ENCODE peak calls at places on chromosomes 12 and 14, in six cellular contexts. H is aorta, W is fibroblast of pulmonary artery, K is choroid plexus epithelial cell, Z is pancreas, G is hepatocyte. C is an unnamed sample.

GRCh38 chr12:12896261-12896660 is 4.9 kb downstream of the GPRC5A start:
- DNase-seq in H (no peak), W (peak; percentile 71), K (peak; percentile 58), Z (no peak), G (no peak), C (no peak)

GRCh38 chr12:105355752-105356151 is 25.3 kb downstream of the C12orf75 start:
- DNase-seq in H (no peak), W (peak; percentile 71), K (peak; percentile 70), Z (no peak), G (no peak), C (no peak)

GRCh38 chr12:121590476-121591143 is 9.8 kb upstream of the KDM2B start:
- DNase-seq in H (no peak), W (peak; percentile 24), K (peak; percentile 38), Z (no peak), G (no peak), C (peak; percentile 62)

GRCh38 chr12:50271724-50272247 is 11.5 kb downstream of the LIMA1 start:
- DNase-seq in H (no peak), W (peak; percentile 65), K (peak; percentile 84), Z (no peak), G (no peak), C (no peak)

GRCh38 chr14:103523583-103523969 is 946 bp upstream of the CKB start:
- DNase-seq in H (no peak), W (no peak), K (no peak), Z (no peak), G (no peak), C (peak; percentile 78)

GRCh38 chr12:126507231-126507630 is 1442.0 kb downstream of the AACS start:
- DNase-seq in H (no peak), W (no peak), K (no peak), Z (no peak), G (no peak), C (no peak)

GRCh38 chr12:51360315-51360714 is 13.8 kb upstream of the CELA1 start:
- DNase-seq in H (no peak), W (no peak), K (no peak), Z (no peak), G (no peak), C (no peak)

GRCh38 chr14:87076146-87076545 is 916.8 kb downstream of the GALC start:
- DNase-seq in H (no peak), W (no peak), K (no peak), Z (no peak), G (no peak), C (no peak)

GRCh38 chr14:51652168-51653095 is 722 bp downstream of the FRMD6 start:
- DNase-seq in H (peak; percentile 60), W (no peak), K (no peak), Z (peak; percentile 42), G (no peak), C (peak; percentile 78)

GRCh38 chr12:124655317-124656213 is 88.2 kb upstream of the NCOR2 start:
- DNase-seq in H (peak; percentile 90), W (peak; percentile 99), K (peak; percentile 99), Z (peak; percentile 33), G (peak; percentile 48), C (peak; percentile 89)

GRCh38 chr14:104368751-104369100 is 210.8 kb upstream of the C14orf180 start:
- DNase-seq in H (peak; percentile 20), W (no peak), K (no peak), Z (no peak), G (no peak), C (no peak)

GRCh38 chr12:57622293-57623245 is 10.4 kb downstream of the B4GALNT1 start:
- DNase-seq in H (no peak), W (no peak), K (no peak), Z (no peak), G (no peak), C (peak; percentile 13)

GRCh38 chr12:14883663-14884062 is 2.0 kb downstream of the MGP start:
- DNase-seq in H (no peak), W (no peak), K (no peak), Z (no peak), G (no peak), C (no peak)

GRCh38 chr14:68819260-68819691 is 26.4 kb upstream of the ZFP36L1 start:
- DNase-seq in H (no peak), W (peak; percentile 53), K (peak; percentile 60), Z (no peak), G (peak; percentile 85), C (peak; percentile 84)

GRCh38 chr12:110253176-110253575 is 27.9 kb upstream of the ATP2A2 start:
- DNase-seq in H (peak; percentile 86), W (peak; percentile 51), K (peak; percentile 69), Z (peak; percentile 26), G (no peak), C (no peak)

GRCh38 chr14:53304726-53305381 is 151.7 kb upstream of the DDHD1 start:
- DNase-seq in H (no peak), W (no peak), K (peak; percentile 57), Z (no peak), G (no peak), C (no peak)

GRCh38 chr14:74572829-74573360 is 39.1 kb downstream of the LTBP2 start:
- DNase-seq in H (peak; percentile 53), W (no peak), K (peak; percentile 62), Z (no peak), G (no peak), C (no peak)

GRCh38 chr12:54486173-54486867 is 11.2 kb upstream of the NCKAP1L start:
- DNase-seq in H (no peak), W (no peak), K (no peak), Z (no peak), G (no peak), C (no peak)

GRCh38 chr12:121248611-121249010 is 38.7 kb downstream of the P2RX4 start:
- DNase-seq in H (no peak), W (no peak), K (no peak), Z (no peak), G (no peak), C (no peak)

GRCh38 chr12:70321182-70321581 is 44.9 kb upstream of the KCNMB4 start:
- DNase-seq in H (no peak), W (no peak), K (no peak), Z (no peak), G (no peak), C (no peak)

GRCh38 chr14:76264384-76264783 is 111.6 kb upstream of the ESRRB start:
- DNase-seq in H (no peak), W (no peak), K (no peak), Z (no peak), G (no peak), C (no peak)

GRCh38 chr14:76268700-76269099 is 107.2 kb upstream of the ESRRB start:
- DNase-seq in H (no peak), W (no peak), K (no peak), Z (no peak), G (no peak), C (peak; percentile 19)

GRCh38 chr14:76271371-76271770 is 104.6 kb upstream of the ESRRB start:
- DNase-seq in H (no peak), W (no peak), K (no peak), Z (no peak), G (no peak), C (no peak)

GRCh38 chr14:76267322-76268012 is 108.5 kb upstream of the ESRRB start:
- DNase-seq in H (peak; percentile 69), W (peak; percentile 46), K (peak; percentile 65), Z (peak; percentile 73), G (peak; percentile 56), C (peak; percentile 91)

GRCh38 chr14:76268013-76268376 is 107.9 kb upstream of the ESRRB start:
- DNase-seq in H (no peak), W (no peak), K (no peak), Z (no peak), G (no peak), C (no peak)
- H3K4me3 ChIP-seq in H (peak overlapping the region; percentile 6), W (peak overlapping the region; percentile 48), K (peak overlapping the region; percentile 58), Z (peak overlapping the region; percentile 60), G (peak overlapping the region; percentile 9), C (peak overlapping the region; percentile 39)

DNA sequence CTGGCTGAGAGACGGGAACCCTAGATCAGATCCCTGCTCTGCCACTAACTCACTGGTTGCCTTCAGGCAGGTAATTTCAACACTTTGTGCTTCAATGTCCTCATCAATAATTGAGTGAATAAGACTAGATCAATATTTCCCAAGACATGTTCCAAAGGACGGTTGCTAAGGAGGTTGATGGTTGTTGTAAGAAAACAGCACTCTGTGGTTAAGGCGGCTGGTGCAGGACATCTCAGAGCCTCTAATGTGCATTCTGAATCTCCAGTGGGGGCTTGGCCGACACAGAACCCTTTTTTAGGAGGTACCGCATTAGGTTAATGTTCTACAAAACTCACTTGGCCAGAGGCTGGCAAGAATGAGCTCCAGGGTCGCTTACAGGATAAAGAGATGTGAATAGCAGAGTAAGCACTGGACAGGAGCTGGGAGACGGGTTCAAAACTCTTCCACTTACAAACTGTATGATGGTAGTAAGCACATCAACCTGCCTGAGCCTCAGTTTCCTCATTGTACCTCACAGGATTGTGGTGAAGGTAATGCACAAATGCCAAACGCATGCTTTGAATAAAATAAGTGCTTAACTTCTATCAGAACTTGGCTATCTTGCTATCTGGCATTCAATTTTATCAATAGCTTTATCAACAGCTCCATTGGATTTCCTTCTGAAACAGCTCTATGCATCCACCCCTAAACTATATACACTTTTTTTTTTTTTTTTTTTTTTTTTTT is 136.9 kb upstream of the PARP11 start:
- DNase-seq in H (no peak), W (no peak), K (no peak), Z (no peak), G (no peak), C (no peak)
- H3K4me3 ChIP-seq in H (no peak overlapping the region), W (no peak overlapping the region), K (no peak overlapping the region), Z (no peak overlapping the region), G (no peak overlapping the region), C (no peak overlapping the region)

GRCh38 chr14:20970983-20971704 is 15.9 kb downstream of the RNASE2 start:
- DNase-seq in H (peak; percentile 92), W (peak; percentile 90), K (peak; percentile 91), Z (peak; percentile 90), G (peak; percentile 94), C (peak; percentile 93)
- H3K4me3 ChIP-seq in H (peak overlapping the region; percentile 16), W (peak overlapping the region; percentile 72), K (peak overlapping the region; percentile 71), Z (peak overlapping the region; percentile 73), G (peak overlapping the region; percentile 51), C (peak overlapping the region; percentile 81)

GRCh38 chr14:82122678-82123077 is 589.0 kb upstream of the SEL1L start:
- DNase-seq in H (no peak), W (no peak), K (no peak), Z (no peak), G (no peak), C (no peak)
- H3K4me3 ChIP-seq in H (no peak overlapping the region), W (no peak overlapping the region), K (no peak overlapping the region), Z (no peak overlapping the region), G (no peak overlapping the region), C (no peak overlapping the region)

GRCh38 chr14:77542349-77543239 is 44.0 kb upstream of the ISM2 start:
- DNase-seq in H (no peak), W (peak; percentile 51), K (no peak), Z (no peak), G (peak; percentile 19), C (no peak)
- H3K4me3 ChIP-seq in H (no peak overlapping the region), W (no peak overlapping the region), K (no peak overlapping the region), Z (no peak overlapping the region), G (no peak overlapping the region), C (no peak overlapping the region)

DNA sequence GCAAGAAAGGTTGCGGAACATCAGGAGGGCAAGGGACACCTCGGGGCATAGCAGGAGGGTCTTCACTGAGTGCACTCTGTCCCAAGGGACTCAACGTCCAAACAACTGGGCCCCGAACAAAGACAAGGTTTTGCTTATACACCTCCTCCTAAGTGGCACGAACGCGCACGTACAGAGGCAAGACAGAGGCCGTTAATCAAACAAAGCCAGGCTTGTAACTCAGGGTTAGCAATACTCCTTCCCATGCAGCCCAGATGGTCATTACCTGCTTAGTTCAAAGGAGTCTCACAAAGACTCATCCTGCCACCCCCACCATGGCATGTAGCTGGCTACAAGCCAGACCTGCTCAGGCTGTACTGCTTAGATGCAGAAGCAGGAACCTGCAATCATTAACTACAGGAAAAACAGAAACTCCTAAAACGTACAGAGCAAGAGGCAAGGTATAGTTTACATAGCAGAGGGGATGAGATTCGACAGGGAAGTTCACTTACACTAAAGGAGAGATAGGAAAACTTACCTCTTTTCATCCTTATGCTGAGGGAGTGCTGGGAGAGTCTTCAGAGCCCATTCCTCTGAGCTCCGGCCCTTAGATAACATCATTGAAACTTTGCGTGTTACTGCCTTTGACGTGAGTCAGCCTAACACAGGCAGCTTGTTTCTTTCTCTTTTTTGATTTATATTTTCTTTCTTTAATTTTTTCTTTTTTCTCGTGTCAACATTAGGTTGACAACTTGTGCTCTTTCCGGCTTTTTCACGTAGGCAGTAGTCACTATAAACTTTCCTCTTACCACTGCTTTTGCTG is 1319.1 kb downstream of the TMEM121 start:
- DNase-seq in H (no peak), W (no peak), K (no peak), Z (peak; percentile 73), G (no peak), C (no peak)
- H3K4me3 ChIP-seq in H (no peak overlapping the region), W (no peak overlapping the region), K (no peak overlapping the region), Z (peak overlapping the region; percentile 47), G (no peak overlapping the region), C (no peak overlapping the region)